ENCODE peak calls at places on chromosomes 5 and 9, in eight cellular contexts. H is K562, G is A673, D is sigmoid colon, R is kidney, Y is stomach, T is A549, P is lower lobe of right lung. B is an unnamed sample. For H3K4me1, the result is how much of the 10 kb centered on the place peaks cover.

GRCh38 chr5:160434022-160434531 is 12.4 kb downstream of the PTTG1 start:
- DNase-seq in H (peak), G (no peak), D (no peak), R (peak), Y (no peak), T (no peak), P (peak), B (no peak)

GRCh38 chr5:122846051-122846567 is 696 bp downstream of the SNX24 start:
- DNase-seq in H (no peak), G (no peak), D (no peak), R (no peak), Y (no peak), T (peak), P (no peak), B (no peak)

GRCh38 chr9:132811985-132812384 is 66.1 kb downstream of the AK8 start:
- DNase-seq in H (no peak), G (no peak), D (no peak), R (no peak), Y (no peak), T (no peak), P (no peak), B (no peak)

GRCh38 chr9:128636556-128637530 is 19.8 kb downstream of the DYNC2I2 start:
- DNase-seq in H (no peak), G (no peak), D (no peak), R (peak), Y (no peak), T (peak), P (no peak), B (peak)

GRCh38 chr5:172739385-172739784 is 31.6 kb downstream of the DUSP1 start:
- DNase-seq in H (no peak), G (no peak), D (no peak), R (no peak), Y (no peak), T (no peak), P (no peak), B (no peak)

GRCh38 chr5:168477060-168477459 is 9.2 kb upstream of the RARS1 start:
- DNase-seq in H (peak), G (no peak), D (no peak), R (no peak), Y (no peak), T (no peak), P (no peak), B (no peak)

GRCh38 chr5:162939962-162940361 is 497.4 kb upstream of the CCNG1 start:
- DNase-seq in H (no peak), G (peak), D (no peak), R (no peak), Y (no peak), T (no peak), P (no peak), B (no peak)

GRCh38 chr9:6686396-6686795 is 40.9 kb upstream of the GLDC start:
- DNase-seq in H (no peak), G (no peak), D (no peak), R (no peak), Y (no peak), T (peak), P (no peak), B (no peak)

GRCh38 chr5:169173372-169173771 is 127.6 kb downstream of the SLIT3 start:
- DNase-seq in H (no peak), G (no peak), D (no peak), R (no peak), Y (no peak), T (no peak), P (no peak), B (no peak)

GRCh38 chr5:28014779-28015178 is 976.4 kb upstream of the CDH9 start:
- DNase-seq in H (peak), G (peak), D (no peak), R (no peak), Y (no peak), T (peak), P (no peak), B (no peak)

DNA sequence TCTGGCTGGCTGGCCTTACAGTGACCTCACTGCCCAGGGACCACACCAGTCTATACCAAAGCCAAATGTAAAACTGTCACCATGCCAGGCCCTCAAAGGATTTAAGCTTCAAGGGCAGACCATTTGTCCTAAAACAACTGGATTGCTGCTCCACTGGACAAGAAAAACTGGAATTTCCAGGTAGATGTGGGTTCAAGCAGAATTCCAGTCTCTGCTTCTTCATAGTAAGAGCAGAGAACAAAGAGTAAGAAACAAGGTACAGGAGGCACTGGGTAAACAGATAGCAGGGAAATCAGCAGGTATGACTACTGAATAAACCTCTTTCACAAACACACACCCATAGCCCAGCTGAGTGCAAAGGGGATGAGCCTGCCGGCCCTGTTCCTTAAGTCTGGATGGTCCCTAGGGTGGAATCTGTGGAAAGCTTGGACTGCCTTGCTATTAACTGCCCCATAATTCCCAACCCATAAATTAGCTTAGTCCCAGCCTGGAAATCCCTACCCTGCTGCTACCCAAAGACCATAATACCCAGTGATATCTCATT is 5.5 kb downstream of the B4GALT1 start:
- DNase-seq in H (no peak), G (no peak), D (no peak), R (no peak), Y (peak), T (peak), P (no peak), B (peak)
- H3K4me1 ChIP-seq in H (under half), G (half or more), D (half or more), R (half or more), Y (half or more), T (half or more), P (half or more), B (half or more)

DNA sequence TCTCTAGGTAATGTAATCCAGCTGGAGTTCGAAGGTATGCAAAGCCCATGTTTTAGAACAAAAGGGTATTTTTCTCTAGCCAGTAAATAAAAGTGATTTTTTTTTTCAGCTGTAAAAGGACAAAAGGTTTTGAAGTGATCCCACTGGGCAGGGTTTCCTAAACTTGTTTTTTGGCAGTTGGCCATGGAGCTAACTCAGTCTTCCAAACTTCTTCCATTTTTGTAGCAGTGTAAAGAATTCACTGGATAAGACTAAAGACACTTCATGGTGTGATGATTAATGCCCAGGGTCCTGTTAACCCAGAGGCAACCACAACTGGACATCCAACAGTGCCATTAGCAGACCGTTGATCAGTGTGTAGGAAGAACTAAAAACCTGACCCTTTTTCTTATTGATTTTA is 63.8 kb downstream of the TMEM252 start:
- DNase-seq in H (no peak), G (no peak), D (no peak), R (no peak), Y (no peak), T (no peak), P (no peak), B (no peak)
- H3K27ac ChIP-seq in H (no peak), G (no peak), D (peak), R (no peak), Y (peak), T (no peak), P (no peak), B (no peak)

GRCh38 chr5:140112685-140113179 is 1.2 kb upstream of the PURA start:
- DNase-seq in H (no peak), G (peak), D (no peak), R (no peak), Y (no peak), T (no peak), P (no peak), B (no peak)

GRCh38 chr5:140113699-140114263 is at the start of gene PURA:
- DNase-seq in H (peak), G (peak), D (peak), R (peak), Y (peak), T (peak), P (peak), B (peak)

GRCh38 chr5:140111859-140112551 is 1.9 kb upstream of the PURA start:
- DNase-seq in H (peak), G (no peak), D (no peak), R (no peak), Y (no peak), T (no peak), P (no peak), B (no peak)

GRCh38 chr5:140114341-140115185 is 654 bp downstream of the PURA start:
- DNase-seq in H (peak), G (peak), D (peak), R (peak), Y (peak), T (peak), P (peak), B (peak)

DNA sequence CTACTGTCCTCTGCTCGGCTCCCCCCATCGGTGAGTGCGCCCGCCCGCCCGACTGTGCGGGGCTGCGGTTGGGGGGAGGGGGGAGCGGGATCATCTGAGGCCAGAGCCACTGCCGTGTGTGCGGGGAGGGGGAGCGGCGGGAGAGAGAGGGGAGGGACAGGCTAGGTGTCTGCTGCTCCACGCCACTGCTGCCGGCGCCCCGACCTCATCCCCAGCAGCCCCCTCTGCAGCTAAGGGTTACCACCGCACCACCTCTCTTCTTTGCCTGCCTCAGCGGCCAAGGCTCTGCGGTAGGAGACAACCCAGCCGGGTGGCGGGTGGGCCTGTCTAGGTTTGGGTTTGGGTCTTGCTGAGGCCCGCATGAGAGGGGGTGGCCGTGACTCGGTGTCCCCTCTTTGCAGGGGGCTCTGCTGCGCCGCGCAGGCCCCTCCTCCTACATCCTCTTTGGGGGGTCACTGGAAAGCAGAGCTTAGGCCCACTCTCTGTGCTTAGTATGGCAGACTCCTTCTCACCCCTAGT is 670 bp upstream of the PURA start:
- DNase-seq in H (peak), G (no peak), D (peak), R (peak), Y (no peak), T (no peak), P (peak), B (no peak)
- H3K4me1 ChIP-seq in H (under half), G (under half), D (half or more), R (under half), Y (under half), T (under half), P (half or more), B (half or more)

GRCh38 chr5:177477701-177478477 is 4.5 kb upstream of the DBN1 start:
- DNase-seq in H (no peak), G (no peak), D (no peak), R (no peak), Y (no peak), T (no peak), P (no peak), B (no peak)
- H3K27ac ChIP-seq in H (peak), G (no peak), D (peak), R (no peak), Y (peak), T (peak), P (no peak), B (no peak)

B was measured in body of pancreas.